ENCODE peak calls at places on chromosomes 12 and 14, in eight cellular contexts. R is uterus, C is ovary, D is HepG2, J is gastrocnemius medialis, S is NB4, A is IMR-90, M is prostate gland. W is an unnamed sample.

GRCh38 chr14:103231376-103232019 is 102.5 kb upstream of the EIF5 start:
- DNase-seq in J (no peak), R (no peak), C (no peak), D (no peak), A (no peak), S (no peak), M (no peak), W (peak)

GRCh38 chr12:50986961-50987737 is 34.8 kb downstream of the HIGD1C start:
- DNase-seq in D (peak), R (peak), S (peak), M (peak), C (peak), A (peak), J (peak), W (no peak)

GRCh38 chr12:120368789-120369475 is at the start of gene MSI1:
- DNase-seq in A (no peak), D (no peak), S (no peak), C (no peak), J (no peak), R (no peak), M (no peak), W (no peak)

GRCh38 chr14:20612403-20612802 is 21.2 kb upstream of the RNASE12 start:
- DNase-seq in A (no peak), R (no peak), J (no peak), M (no peak), S (no peak), D (no peak), C (no peak), W (no peak)

GRCh38 chr14:93234798-93235197 is 27.7 kb downstream of the UBR7 start:
- DNase-seq in M (no peak), R (no peak), D (no peak), C (no peak), S (no peak), A (peak), J (no peak), W (no peak)

GRCh38 chr14:76274324-76274723 is 101.6 kb upstream of the ESRRB start:
- DNase-seq in J (no peak), R (no peak), C (no peak), D (no peak), M (no peak), A (no peak), S (no peak), W (no peak)

GRCh38 chr14:20986811-20987210 is 3.0 kb upstream of the METTL17 start:
- DNase-seq in S (peak), J (no peak), D (peak), C (no peak), M (no peak), A (peak), R (peak), W (no peak)

GRCh38 chr12:65463082-65463481 is 184.6 kb downstream of the MSRB3 start:
- DNase-seq in D (no peak), S (no peak), C (no peak), M (no peak), R (no peak), J (no peak), A (no peak), W (no peak)

GRCh38 chr14:104938960-104939359 is 14.3 kb downstream of the PLD4 start:
- DNase-seq in R (no peak), J (no peak), M (no peak), A (no peak), D (no peak), C (no peak), S (no peak), W (no peak)

GRCh38 chr12:6367969-6368892 is 7.1 kb downstream of the SCNN1A start:
- DNase-seq in M (no peak), R (no peak), D (no peak), C (no peak), S (peak), J (peak), A (no peak), W (no peak)

GRCh38 chr12:124744659-124745467 is 118.8 kb downstream of the SCARB1 start:
- DNase-seq in C (no peak), R (no peak), D (peak), J (no peak), A (no peak), M (no peak), S (no peak), W (no peak)

GRCh38 chr12:60666895-60667294 is 1071.1 kb downstream of the SLC16A7 start:
- DNase-seq in A (no peak), S (no peak), J (no peak), C (no peak), D (no peak), R (no peak), M (no peak), W (no peak)

DNA sequence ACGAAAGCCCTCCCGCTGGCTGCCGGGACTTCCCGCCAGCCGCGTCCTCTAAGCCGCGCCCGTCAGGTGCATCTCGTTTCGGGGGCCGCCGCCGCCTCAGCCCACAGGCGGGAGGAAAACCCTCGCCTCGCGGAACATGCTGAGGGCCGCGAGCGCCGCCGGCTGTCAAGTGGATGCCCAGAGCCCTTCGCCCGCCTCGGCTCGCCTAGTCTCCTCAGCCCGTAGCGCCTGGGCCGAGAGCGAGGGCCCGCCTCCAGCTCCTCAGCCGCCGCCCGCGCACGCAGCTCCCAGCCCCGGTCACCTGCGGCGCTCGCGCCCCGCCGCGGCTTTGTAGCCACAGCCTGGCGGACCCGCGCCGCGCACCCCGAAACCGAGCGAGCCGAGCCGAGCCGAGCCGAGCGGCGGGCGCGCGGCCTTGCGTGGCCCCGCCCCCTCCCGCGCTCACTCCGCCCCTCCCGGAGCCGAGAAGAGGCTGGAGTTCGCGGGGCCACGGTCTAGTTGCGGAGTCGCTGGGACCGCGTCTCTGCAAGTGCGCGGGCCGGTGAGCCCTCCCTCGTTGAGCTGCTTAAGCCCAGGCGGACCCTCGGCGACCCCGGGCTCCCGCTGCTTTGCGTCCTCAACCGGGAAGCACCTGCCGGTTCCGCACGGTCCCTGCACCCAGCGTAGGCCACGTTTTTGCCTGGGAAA is at the start of gene EML5:
- DNase-seq in A (peak), R (peak), D (peak), J (peak), M (peak), S (peak), C (peak), W (peak)
- TF ChIP-seq POLR2A in A (no peak), R (no peak), D (no peak), J (no peak), M (peak), S (no peak), C (peak), W (no peak)

GRCh38 chr14:38203929-38204716 is 3.6 kb upstream of the SSTR1 start:
- DNase-seq in M (no peak), J (no peak), C (no peak), S (no peak), R (no peak), D (no peak), A (no peak), W (no peak)
- TF ChIP-seq POLR2A in M (no peak), J (no peak), C (no peak), S (no peak), R (no peak), D (no peak), A (no peak), W (no peak)

GRCh38 chr14:23567186-23568020 is at the start of gene AP1G2:
- DNase-seq in J (peak), R (peak), C (peak), S (peak), D (peak), M (peak), A (peak), W (peak)
- TF ChIP-seq POLR2A in J (no peak), R (no peak), C (peak), S (peak), D (peak), M (peak), A (no peak), W (no peak)

DNA sequence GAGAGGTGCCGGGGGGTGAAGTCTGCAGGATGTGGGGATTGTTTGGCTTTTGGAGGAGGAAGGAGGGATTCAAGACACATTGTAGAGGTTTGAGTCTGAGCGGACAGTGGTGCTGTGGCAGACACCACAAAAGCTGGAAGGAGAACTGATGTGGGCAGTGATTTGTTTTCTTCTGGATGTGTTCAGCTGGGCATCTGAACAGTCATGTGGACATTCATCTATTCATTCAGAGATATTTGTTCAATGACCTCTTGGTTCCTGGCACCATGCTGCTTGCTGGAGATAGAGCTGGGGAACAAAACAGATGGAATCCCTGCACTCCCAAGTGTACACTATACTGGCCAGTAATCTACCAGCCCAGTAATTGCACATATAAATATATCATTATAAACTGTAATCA is 64.0 kb downstream of the PTPN11 start:
- DNase-seq in S (no peak), A (no peak), M (no peak), R (no peak), D (no peak), J (no peak), C (no peak), W (no peak)
- TF ChIP-seq POLR2A in S (no peak), A (no peak), M (no peak), R (no peak), D (no peak), J (no peak), C (no peak), W (no peak)

W was measured in lower leg skin.